ENCODE peak calls at places on chromosome 6, in six cellular contexts. D, M, H, N, Y and U are unnamed samples.

GRCh38 chr6:162856885-162857284 is 129.1 kb downstream of the PACRG start:
- DNase-seq in D (peak; percentile 5), M (peak; percentile 79), H (peak; percentile 64), N (no peak), Y (no peak), U (peak; percentile 58)

GRCh38 chr6:12233693-12234551 is 56.2 kb upstream of the EDN1 start:
- DNase-seq in D (peak; percentile 27), M (peak; percentile 52), H (peak; percentile 67), N (peak; percentile 66), Y (no peak), U (peak; percentile 15)

GRCh38 chr6:32439708-32440214 is at the start of gene HLA-DRA:
- DNase-seq in D (no peak), M (peak; percentile 42), H (peak; percentile 31), N (peak; percentile 99), Y (peak; percentile 62), U (peak; percentile 51)

GRCh38 chr6:71444222-71444621 is 155.6 kb downstream of the OGFRL1 start:
- DNase-seq in D (no peak), M (no peak), H (peak; percentile 3), N (no peak), Y (no peak), U (no peak)

GRCh38 chr6:25670208-25670607 is 18.2 kb downstream of the SCGN start:
- DNase-seq in D (no peak), M (no peak), H (peak; percentile 31), N (no peak), Y (no peak), U (no peak)

GRCh38 chr6:34953084-34954025 is 64.3 kb downstream of the ANKS1A start:
- DNase-seq in D (peak; percentile 53), M (no peak), H (peak; percentile 97), N (no peak), Y (no peak), U (no peak)

GRCh38 chr6:159169193-159169555 is at the start of gene FNDC1:
- DNase-seq in D (peak; percentile 44), M (peak; percentile 90), H (no peak), N (no peak), Y (peak; percentile 84), U (peak; percentile 88)

GRCh38 chr6:32685603-32686002 is 19.1 kb upstream of the HLA-DQB1 start:
- DNase-seq in D (no peak), M (no peak), H (no peak), N (peak; percentile 95), Y (no peak), U (no peak)

GRCh38 chr6:85418059-85418458 is 31.8 kb upstream of the NT5E start:
- DNase-seq in D (no peak), M (no peak), H (no peak), N (no peak), Y (no peak), U (no peak)

GRCh38 chr6:106906227-106906626 is 68.3 kb downstream of the CD24 start:
- DNase-seq in D (no peak), M (peak; percentile 39), H (no peak), N (no peak), Y (no peak), U (no peak)

GRCh38 chr6:63897459-63897858 is 261.9 kb downstream of the PHF3 start:
- DNase-seq in D (no peak), M (no peak), H (no peak), N (no peak), Y (no peak), U (no peak)

GRCh38 chr6:39050453-39051112 is 2.0 kb downstream of the GLP1R start:
- DNase-seq in D (no peak), M (no peak), H (no peak), N (no peak), Y (no peak), U (no peak)

GRCh38 chr6:144264270-144265060 is 20.7 kb upstream of the UTRN start:
- DNase-seq in D (peak; percentile 64), M (no peak), H (peak; percentile 87), N (no peak), Y (no peak), U (no peak)

GRCh38 chr6:35552285-35552917 is 39.7 kb upstream of the TULP1 start:
- DNase-seq in D (peak; percentile 8), M (peak; percentile 40), H (peak; percentile 40), N (peak; percentile 15), Y (peak; percentile 80), U (peak; percentile 84)

GRCh38 chr6:219641-220198 is 72.6 kb upstream of the DUSP22 start:
- DNase-seq in D (peak; percentile 6), M (no peak), H (peak; percentile 71), N (no peak), Y (peak; percentile 56), U (no peak)

GRCh38 chr6:2111162-2111677 is 134.2 kb downstream of the GMDS start:
- DNase-seq in D (no peak), M (no peak), H (no peak), N (peak; percentile 27), Y (no peak), U (no peak)

GRCh38 chr6:55449219-55449618 is 122.0 kb downstream of the GFRAL start:
- DNase-seq in D (no peak), M (no peak), H (no peak), N (no peak), Y (no peak), U (no peak)

GRCh38 chr6:39273394-39273793 is 40.8 kb downstream of the KCNK17 start:
- DNase-seq in D (no peak), M (no peak), H (no peak), N (no peak), Y (no peak), U (peak; percentile 64)

GRCh38 chr6:169393753-169394152 is 140.1 kb upstream of the THBS2 start:
- DNase-seq in D (no peak), M (no peak), H (no peak), N (no peak), Y (no peak), U (no peak)

GRCh38 chr6:169395080-169395805 is 141.6 kb upstream of the THBS2 start:
- DNase-seq in D (no peak), M (no peak), H (no peak), N (no peak), Y (no peak), U (no peak)

GRCh38 chr6:169387809-169388383 is 134.2 kb upstream of the THBS2 start:
- DNase-seq in D (no peak), M (no peak), H (no peak), N (no peak), Y (no peak), U (no peak)

GRCh38 chr6:169388767-169389166 is 135.1 kb upstream of the THBS2 start:
- DNase-seq in D (no peak), M (no peak), H (no peak), N (no peak), Y (no peak), U (no peak)

GRCh38 chr6:169391473-169392071 is 137.9 kb upstream of the THBS2 start:
- DNase-seq in D (no peak), M (no peak), H (no peak), N (no peak), Y (no peak), U (no peak)
- TF ChIP-seq RFX5 in D (no peak), M (no peak), H (no peak), N (no peak), Y (no peak), U (no peak)

GRCh38 chr6:87919416-87919815 is 128.2 kb upstream of the SPACA1 start:
- DNase-seq in D (no peak), M (no peak), H (no peak), N (no peak), Y (no peak), U (no peak)

GRCh38 chr6:87920245-87920644 is 127.4 kb upstream of the SPACA1 start:
- DNase-seq in D (no peak), M (no peak), H (no peak), N (no peak), Y (no peak), U (no peak)

GRCh38 chr6:87919001-87919400 is 128.6 kb upstream of the SPACA1 start:
- DNase-seq in D (no peak), M (no peak), H (no peak), N (no peak), Y (no peak), U (no peak)

GRCh38 chr6:87917861-87918260 is 129.8 kb upstream of the SPACA1 start:
- DNase-seq in D (no peak), M (no peak), H (no peak), N (no peak), Y (no peak), U (no peak)

GRCh38 chr6:87918461-87918941 is 129.1 kb upstream of the SPACA1 start:
- DNase-seq in D (no peak), M (no peak), H (no peak), N (no peak), Y (no peak), U (no peak)
- TF ChIP-seq CHD2 in D (no peak), M (no peak), H (no peak), N (no peak), Y (no peak), U (no peak)

DNA sequence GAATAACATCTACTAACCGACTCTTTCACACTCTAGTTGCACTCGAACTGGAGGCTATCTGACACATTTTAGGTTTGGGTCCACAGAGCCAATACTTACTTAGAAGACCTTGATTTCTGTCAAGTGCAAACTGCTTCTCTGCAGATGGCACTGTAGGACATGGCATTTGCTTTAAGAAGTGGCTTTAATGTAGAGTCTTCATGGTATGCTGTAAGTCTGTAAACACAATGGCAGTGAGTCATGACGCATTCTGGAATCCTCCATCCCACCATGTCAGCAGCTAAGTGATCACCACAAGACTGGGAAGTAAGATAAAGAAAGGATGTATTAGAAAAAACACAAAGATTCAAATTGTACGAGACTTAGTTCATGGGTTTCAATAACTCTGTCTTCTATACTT is 377.0 kb upstream of the NOX3 start:
- DNase-seq in D (no peak), M (no peak), H (peak; percentile 13), N (no peak), Y (no peak), U (no peak)
- TF ChIP-seq RFX5 in D (no peak), M (no peak), H (no peak), N (no peak), Y (no peak), U (no peak)

DNA sequence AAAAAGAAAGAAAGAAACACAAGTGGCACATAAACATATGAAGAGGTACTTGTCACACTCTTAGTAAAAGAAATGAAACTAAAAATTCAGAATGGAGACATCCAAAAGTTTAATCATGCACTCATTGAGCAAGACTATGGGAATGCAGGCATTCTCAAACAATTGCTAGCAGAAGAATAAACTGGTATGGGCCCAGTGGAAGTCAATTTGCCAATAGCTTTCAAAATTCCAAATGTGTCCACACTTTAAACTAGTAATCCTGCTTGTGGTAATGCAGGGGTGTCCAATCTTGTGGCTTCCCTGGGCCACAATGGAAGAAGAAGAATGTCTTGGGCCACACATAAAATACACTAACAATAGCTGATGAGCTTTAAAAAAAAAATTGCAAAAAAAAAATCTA is 97.4 kb downstream of the EPB41L2 start:
- DNase-seq in D (no peak), M (no peak), H (no peak), N (no peak), Y (no peak), U (no peak)
- TF ChIP-seq CHD2 in D (no peak), M (no peak), H (no peak), N (no peak), Y (no peak), U (no peak)